ENCODE peak calls at places on chromosomes 4 and X, in four cellular contexts. A is upper lobe of right lung, K is adrenal gland, O is breast epithelium. X is an unnamed sample.

GRCh38 chr4:4598851-4599411 is 57.1 kb upstream of the STX18 start:
- DNase-seq in A (no peak), K (no peak), O (no peak), X (no peak)

GRCh38 chr4:112550728-112551127 is 34.7 kb upstream of the NEUROG2 start:
- DNase-seq in A (no peak), K (no peak), O (no peak), X (no peak)

GRCh38 chr4:7359302-7360063 is 75.2 kb downstream of the PSAPL1 start:
- DNase-seq in A (peak), K (no peak), O (no peak), X (no peak)

GRCh38 chr4:122100508-122100907 is 51.6 kb upstream of the BLTP1 start:
- DNase-seq in A (no peak), K (no peak), O (no peak), X (no peak)

GRCh38 chr4:4995103-4995761 is 24.0 kb downstream of the CYTL1 start:
- DNase-seq in A (peak), K (peak), O (peak), X (peak)

GRCh38 chr4:7295917-7296660 is 103.8 kb downstream of the SORCS2 start:
- DNase-seq in A (peak), K (peak), O (no peak), X (no peak)

GRCh38 chr4:98381306-98381705 is 120.1 kb downstream of the RAP1GDS1 start:
- DNase-seq in A (no peak), K (no peak), O (no peak), X (no peak)

GRCh38 chr4:71074452-71075299 is 81.2 kb downstream of the DCK start:
- DNase-seq in A (no peak), K (no peak), O (no peak), X (no peak)

GRCh38 chr4:67776746-67777145 is 22.6 kb upstream of the GNRHR start:
- DNase-seq in A (no peak), K (no peak), O (no peak), X (no peak)

GRCh38 chrX:69070949-69071650 is 94.2 kb downstream of the PJA1 start:
- DNase-seq in A (no peak), K (peak), O (no peak), X (no peak)

GRCh38 chr4:79467246-79467932 is 59.4 kb upstream of the GK2 start:
- DNase-seq in A (no peak), K (no peak), O (no peak), X (no peak)

GRCh38 chr4:24988776-24989175 is 42.0 kb downstream of the LGI2 start:
- DNase-seq in A (no peak), K (no peak), O (no peak), X (no peak)

GRCh38 chr4:76083386-76083785 is 8.9 kb downstream of the ART3 start:
- DNase-seq in A (no peak), K (no peak), O (no peak), X (no peak)

GRCh38 chr4:76088719-76089118 is 14.2 kb downstream of the ART3 start:
- DNase-seq in A (no peak), K (no peak), O (no peak), X (no peak)

GRCh38 chr4:76090241-76090691 is 15.8 kb downstream of the ART3 start:
- DNase-seq in A (no peak), K (peak), O (no peak), X (peak)

GRCh38 chr4:76084542-76084941 is 10.0 kb downstream of the ART3 start:
- DNase-seq in A (no peak), K (no peak), O (no peak), X (no peak)

GRCh38 chr4:76087007-76087769 is 12.7 kb downstream of the ART3 start:
- DNase-seq in A (no peak), K (peak), O (no peak), X (no peak)
- TF ChIP-seq CTCF in A (peak), K (peak), O (peak), X (peak)

GRCh38 chr4:8405516-8405875 is 35.0 kb downstream of the ACOX3 start:
- DNase-seq in A (peak), K (no peak), O (no peak), X (no peak)

GRCh38 chr4:8409271-8410065 is 31.1 kb downstream of the ACOX3 start:
- DNase-seq in A (no peak), K (no peak), O (no peak), X (no peak)

GRCh38 chr4:8407756-8408155 is 32.8 kb downstream of the ACOX3 start:
- DNase-seq in A (no peak), K (no peak), O (no peak), X (no peak)

GRCh38 chr4:8404791-8405515 is 35.6 kb downstream of the ACOX3 start:
- DNase-seq in A (peak), K (no peak), O (no peak), X (no peak)

GRCh38 chr4:8407316-8407715 is 33.2 kb downstream of the ACOX3 start:
- DNase-seq in A (no peak), K (no peak), O (no peak), X (no peak)
- TF ChIP-seq CTCF in A (no peak), K (no peak), O (no peak), X (peak)

DNA sequence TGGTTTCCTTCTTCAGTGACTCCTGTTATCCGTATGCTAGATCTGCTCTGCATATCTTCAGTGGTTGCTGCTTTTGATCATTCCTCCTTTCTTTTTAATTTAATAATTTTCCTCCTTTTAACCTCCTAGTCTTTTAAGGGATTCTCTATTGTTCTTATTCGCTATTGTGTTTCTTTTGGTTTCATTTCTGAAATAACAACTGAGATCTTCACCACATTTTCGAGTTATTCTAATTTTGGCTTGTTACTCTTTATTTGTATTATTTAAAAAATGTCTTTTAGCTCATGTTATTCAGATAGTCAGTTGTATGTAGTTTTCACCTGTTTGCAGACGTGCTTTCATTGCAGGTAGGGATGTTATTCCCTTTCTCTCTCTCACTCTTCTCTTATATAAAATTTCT is 24.9 kb downstream of the IGFBP7 start:
- DNase-seq in A (no peak), K (no peak), O (no peak), X (no peak)
- TF ChIP-seq CTCF in A (no peak), K (no peak), O (no peak), X (no peak)

GRCh38 chrX:76109654-76110053 is 63.2 kb upstream of the PBDC1 start:
- DNase-seq in A (no peak), K (no peak), O (no peak), X (no peak)
- TF ChIP-seq CTCF in A (no peak), K (no peak), O (no peak), X (no peak)

GRCh38 chrX:41275661-41276609 is 58.0 kb upstream of the DDX3X start:
- DNase-seq in A (peak), K (peak), O (peak), X (no peak)
- TF ChIP-seq CTCF in A (peak), K (peak), O (peak), X (peak)

X was measured in CD14-positive monocyte.